ENCODE peak calls at places on chromosomes 16 and 17, in four cellular contexts. One of them, this sample, is unnamed.

GRCh38 chr17:43787728-43788127 is 7.5 kb downstream of the CFAP97D1 start:
- DNase-seq in IMR-90: no peak
- DNase-seq in K562: no peak
- DNase-seq in SK-N-SH: no peak
- DNase-seq in this sample: no peak

GRCh38 chr16:68289621-68290329 is 21.0 kb downstream of the SLC7A6OS start:
- DNase-seq in IMR-90: no peak
- DNase-seq in K562: peak
- DNase-seq in SK-N-SH: no peak
- DNase-seq in this sample: peak

GRCh38 chr16:52528393-52529080 is 18.4 kb downstream of the TOX3 start:
- DNase-seq in IMR-90: no peak
- DNase-seq in K562: no peak
- DNase-seq in SK-N-SH: no peak
- DNase-seq in this sample: no peak

GRCh38 chr16:17356243-17356933 is 114.4 kb downstream of the XYLT1 start:
- DNase-seq in IMR-90: no peak
- DNase-seq in K562: no peak
- DNase-seq in SK-N-SH: no peak
- DNase-seq in this sample: no peak

GRCh38 chr16:70758786-70759185 is 42.2 kb downstream of the VAC14 start:
- DNase-seq in IMR-90: no peak
- DNase-seq in K562: no peak
- DNase-seq in SK-N-SH: no peak
- DNase-seq in this sample: no peak

GRCh38 chr17:40251576-40251975 is 32.5 kb downstream of the WIPF2 start:
- DNase-seq in IMR-90: peak
- DNase-seq in K562: peak
- DNase-seq in SK-N-SH: no peak
- DNase-seq in this sample: no peak

GRCh38 chr16:64416232-64417010 is 705.4 kb downstream of the CDH11 start:
- DNase-seq in IMR-90: peak
- DNase-seq in K562: no peak
- DNase-seq in SK-N-SH: no peak
- DNase-seq in this sample: no peak

GRCh38 chr16:86630471-86630870 is 52.1 kb downstream of the FOXL1 start:
- DNase-seq in IMR-90: peak
- DNase-seq in K562: no peak
- DNase-seq in SK-N-SH: no peak
- DNase-seq in this sample: no peak

GRCh38 chr17:76561799-76562268 is 22.0 kb downstream of the PRCD start:
- DNase-seq in IMR-90: no peak
- DNase-seq in K562: no peak
- DNase-seq in SK-N-SH: no peak
- DNase-seq in this sample: no peak

GRCh38 chr16:13041180-13041579 is 139.8 kb downstream of the SHISA9 start:
- DNase-seq in IMR-90: no peak
- DNase-seq in K562: no peak
- DNase-seq in SK-N-SH: no peak
- DNase-seq in this sample: no peak

GRCh38 chr17:42429726-42430464 is 6.8 kb upstream of the CAVIN1 start:
- DNase-seq in IMR-90: no peak
- DNase-seq in K562: no peak
- DNase-seq in SK-N-SH: no peak
- DNase-seq in this sample: no peak

GRCh38 chr17:55793272-55793671 is 42.4 kb downstream of the PCTP start:
- DNase-seq in IMR-90: no peak
- DNase-seq in K562: no peak
- DNase-seq in SK-N-SH: no peak
- DNase-seq in this sample: no peak

GRCh38 chr17:38918129-38918913 is 7.1 kb upstream of the LASP1NB start:
- DNase-seq in IMR-90: no peak
- DNase-seq in K562: no peak
- DNase-seq in SK-N-SH: no peak
- DNase-seq in this sample: no peak

GRCh38 chr16:69408451-69408850 is 16.0 kb upstream of the CYB5B start:
- DNase-seq in IMR-90: no peak
- DNase-seq in K562: no peak
- DNase-seq in SK-N-SH: no peak
- DNase-seq in this sample: no peak

GRCh38 chr17:50612281-50612680 is 22.4 kb upstream of the ABCC3 start:
- DNase-seq in IMR-90: no peak
- DNase-seq in K562: no peak
- DNase-seq in SK-N-SH: no peak
- DNase-seq in this sample: no peak

GRCh38 chr17:45430738-45431530 is 1.7 kb downstream of the ARHGAP27 start:
- DNase-seq in IMR-90: no peak
- DNase-seq in K562: peak
- DNase-seq in SK-N-SH: no peak
- DNase-seq in this sample: no peak

GRCh38 chr17:69677130-69677529 is 262.6 kb downstream of the MAP2K6 start:
- DNase-seq in IMR-90: no peak
- DNase-seq in K562: no peak
- DNase-seq in SK-N-SH: no peak
- DNase-seq in this sample: no peak

GRCh38 chr17:73823684-73824083 is 179.4 kb upstream of the SDK2 start:
- DNase-seq in IMR-90: no peak
- DNase-seq in K562: no peak
- DNase-seq in SK-N-SH: peak
- DNase-seq in this sample: no peak

GRCh38 chr16:50516401-50516800 is 31.8 kb upstream of the NKD1 start:
- DNase-seq in IMR-90: no peak
- DNase-seq in K562: no peak
- DNase-seq in SK-N-SH: no peak
- DNase-seq in this sample: no peak

GRCh38 chr17:40536731-40537171 is 28.5 kb downstream of the CCR7 start:
- DNase-seq in IMR-90: peak
- DNase-seq in K562: no peak
- DNase-seq in SK-N-SH: no peak
- DNase-seq in this sample: no peak

GRCh38 chr17:74779948-74780400 is 3.8 kb upstream of the NAT9 start:
- DNase-seq in IMR-90: no peak
- DNase-seq in K562: no peak
- DNase-seq in SK-N-SH: no peak
- DNase-seq in this sample: peak

GRCh38 chr17:56593741-56594527 is 435 bp downstream of the NOG start:
- DNase-seq in IMR-90: peak
- DNase-seq in K562: no peak
- DNase-seq in SK-N-SH: peak
- DNase-seq in this sample: no peak

GRCh38 chr16:74304164-74304834 is 7.7 kb downstream of the PSMD7 start:
- DNase-seq in IMR-90: no peak
- DNase-seq in K562: peak
- DNase-seq in SK-N-SH: no peak
- DNase-seq in this sample: no peak

GRCh38 chr17:72955391-72956140 is 136.9 kb downstream of the SLC39A11 start:
- DNase-seq in IMR-90: no peak
- DNase-seq in K562: no peak
- DNase-seq in SK-N-SH: no peak
- DNase-seq in this sample: no peak

GRCh38 chr17:55463600-55463999 is 42.0 kb upstream of the MMD start:
- DNase-seq in IMR-90: no peak
- DNase-seq in K562: no peak
- DNase-seq in SK-N-SH: no peak
- DNase-seq in this sample: peak

GRCh38 chr17:80380068-80381061 is 34.6 kb upstream of the ENDOV start:
- DNase-seq in IMR-90: no peak
- DNase-seq in K562: no peak
- DNase-seq in SK-N-SH: no peak
- DNase-seq in this sample: no peak

GRCh38 chr17:65750166-65750565 is 188.7 kb upstream of the AXIN2 start:
- DNase-seq in IMR-90: no peak
- DNase-seq in K562: no peak
- DNase-seq in SK-N-SH: no peak
- DNase-seq in this sample: no peak

GRCh38 chr16:4387769-4388168 is 16.1 kb downstream of the VASN start:
- DNase-seq in IMR-90: no peak
- DNase-seq in K562: no peak
- DNase-seq in SK-N-SH: no peak
- DNase-seq in this sample: no peak

GRCh38 chr17:65417406-65418221 is 143.8 kb downstream of the AXIN2 start:
- DNase-seq in IMR-90: no peak
- DNase-seq in K562: no peak
- DNase-seq in SK-N-SH: no peak
- DNase-seq in this sample: no peak

GRCh38 chr17:36778458-36778857 is 158.8 kb upstream of the LHX1 start:
- DNase-seq in IMR-90: no peak
- DNase-seq in K562: no peak
- DNase-seq in SK-N-SH: no peak
- DNase-seq in this sample: no peak

GRCh38 chr16:51853586-51853985 is 693.4 kb downstream of the TOX3 start:
- DNase-seq in IMR-90: no peak
- DNase-seq in K562: no peak
- DNase-seq in SK-N-SH: no peak
- DNase-seq in this sample: no peak

GRCh38 chr16:49859139-49859947 is 3.4 kb upstream of the ZNF423 start:
- DNase-seq in IMR-90: no peak
- DNase-seq in K562: peak
- DNase-seq in SK-N-SH: no peak
- DNase-seq in this sample: no peak

GRCh38 chr17:69452664-69453260 is 38.3 kb downstream of the MAP2K6 start:
- DNase-seq in IMR-90: no peak
- DNase-seq in K562: no peak
- DNase-seq in SK-N-SH: no peak
- DNase-seq in this sample: no peak

GRCh38 chr16:50539822-50540710 is 8.1 kb upstream of the NKD1 start:
- DNase-seq in IMR-90: no peak
- DNase-seq in K562: no peak
- DNase-seq in SK-N-SH: no peak
- DNase-seq in this sample: no peak

DNA sequence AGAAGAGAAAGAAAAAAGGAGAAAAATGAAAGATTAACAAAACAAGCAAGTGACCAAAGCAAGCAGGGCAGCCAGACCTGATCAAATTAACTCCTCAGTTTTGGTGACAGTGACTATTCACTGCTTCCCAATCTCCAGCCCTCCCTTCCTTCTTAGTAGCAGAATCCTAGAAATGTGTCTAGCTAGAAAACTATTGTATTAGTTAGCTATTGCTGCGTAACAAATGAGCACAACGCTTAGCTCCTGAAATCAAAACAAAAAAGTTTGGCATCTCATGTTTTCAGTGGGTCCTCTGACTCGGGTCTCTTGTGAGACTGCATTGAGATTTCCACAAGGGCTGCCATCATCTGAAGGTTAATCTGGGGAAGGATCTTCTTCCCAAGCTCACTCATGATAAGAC is 213.9 kb downstream of the PARN start:
- DNase-seq in IMR-90: no peak
- DNase-seq in K562: no peak
- DNase-seq in SK-N-SH: no peak
- DNase-seq in this sample: no peak
- H3K9ac ChIP-seq in IMR-90: no peak
- H3K9ac ChIP-seq in K562: no peak
- H3K9ac ChIP-seq in SK-N-SH: no peak
- H3K9ac ChIP-seq in this sample: no peak

GRCh38 chr16:57194512-57194911 is 8.4 kb downstream of the RSPRY1 start:
- DNase-seq in IMR-90: peak
- DNase-seq in K562: no peak
- DNase-seq in SK-N-SH: peak
- DNase-seq in this sample: no peak
- TF ChIP-seq RCOR1 in IMR-90: no peak
- TF ChIP-seq RCOR1 in K562: no peak
- TF ChIP-seq RCOR1 in SK-N-SH: peak
- TF ChIP-seq RCOR1 in this sample: no peak

GRCh38 chr16:19861069-19861468 is 23.6 kb downstream of the GPRC5B start:
- DNase-seq in IMR-90: no peak
- DNase-seq in K562: no peak
- DNase-seq in SK-N-SH: no peak
- DNase-seq in this sample: no peak

GRCh38 chr16:19860146-19861030 is 24.3 kb downstream of the GPRC5B start:
- DNase-seq in IMR-90: peak
- DNase-seq in K562: no peak
- DNase-seq in SK-N-SH: no peak
- DNase-seq in this sample: no peak

GRCh38 chr16:19859166-19859565 is 25.5 kb downstream of the GPRC5B start:
- DNase-seq in IMR-90: no peak
- DNase-seq in K562: no peak
- DNase-seq in SK-N-SH: no peak
- DNase-seq in this sample: no peak

GRCh38 chr16:19858654-19859018 is 26.0 kb downstream of the GPRC5B start:
- DNase-seq in IMR-90: no peak
- DNase-seq in K562: no peak
- DNase-seq in SK-N-SH: no peak
- DNase-seq in this sample: no peak

DNA sequence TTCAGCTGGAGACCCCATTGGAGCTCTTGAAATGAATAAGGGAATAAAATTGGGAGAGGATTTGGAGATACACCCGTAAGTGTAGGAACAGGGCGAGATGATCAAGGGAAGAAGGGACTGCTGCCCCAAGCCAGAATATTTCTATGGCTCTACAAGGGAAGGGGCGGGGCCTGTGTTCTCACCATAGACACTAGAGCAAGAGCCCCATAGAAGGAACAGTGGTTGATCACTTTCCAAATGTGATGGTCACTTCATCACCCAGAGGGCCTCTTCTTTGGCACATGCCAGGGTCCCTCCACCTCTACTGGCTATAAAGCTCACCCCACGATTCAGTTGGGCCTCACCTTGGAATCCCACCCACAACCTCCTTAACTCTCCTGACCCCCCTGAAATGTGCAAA is 25.0 kb downstream of the GPRC5B start:
- DNase-seq in IMR-90: no peak
- DNase-seq in K562: no peak
- DNase-seq in SK-N-SH: no peak
- DNase-seq in this sample: no peak
- H3K9ac ChIP-seq in IMR-90: no peak
- H3K9ac ChIP-seq in K562: no peak
- H3K9ac ChIP-seq in SK-N-SH: no peak
- H3K9ac ChIP-seq in this sample: no peak

DNA sequence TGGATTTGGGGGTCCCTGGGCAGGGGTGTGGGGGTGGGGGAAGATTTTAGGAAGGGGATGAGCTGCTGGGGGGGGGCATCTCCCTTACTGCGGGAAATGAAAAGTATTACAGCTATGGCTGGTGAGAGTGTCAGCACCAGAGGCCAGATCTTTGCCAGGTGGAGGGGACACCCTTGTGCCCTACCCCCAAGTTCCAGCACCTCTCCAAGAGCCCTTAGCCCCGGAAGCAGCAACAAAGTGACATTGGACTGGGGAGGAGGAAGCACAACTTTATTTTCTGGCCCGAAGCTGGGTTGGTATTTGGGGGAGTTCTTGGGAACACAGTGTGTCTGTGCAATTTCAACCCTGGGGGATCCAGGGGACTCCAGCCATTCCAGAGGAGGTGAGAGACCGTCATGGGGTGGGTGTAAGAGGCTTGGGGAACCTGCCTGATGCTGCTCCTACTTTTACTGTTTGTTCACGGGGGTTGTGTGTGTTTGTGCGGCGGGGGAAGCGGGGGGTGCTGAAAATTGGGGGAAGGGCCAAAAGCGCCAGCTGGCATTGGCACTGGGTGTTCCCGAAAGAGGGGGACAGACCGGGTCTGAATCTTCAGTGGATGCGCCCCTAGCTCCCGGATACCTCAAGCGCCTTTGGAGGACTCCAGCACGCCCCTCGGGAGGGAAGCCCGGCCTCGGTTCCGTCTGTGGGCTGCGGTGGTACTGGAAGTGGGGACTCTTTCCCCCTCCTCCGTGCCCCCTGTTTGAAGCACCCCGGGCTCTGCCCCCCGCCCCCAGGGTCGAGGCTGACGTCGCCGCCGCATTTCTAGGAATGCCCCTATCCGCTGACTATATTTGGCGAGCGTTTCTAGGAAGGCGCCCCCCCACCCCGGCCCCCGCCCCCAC is 230.3 kb downstream of the MRTFB start:
- DNase-seq in IMR-90: no peak
- DNase-seq in K562: peak
- DNase-seq in SK-N-SH: peak
- DNase-seq in this sample: no peak
- TF ChIP-seq RCOR1 in IMR-90: no peak
- TF ChIP-seq RCOR1 in K562: no peak
- TF ChIP-seq RCOR1 in SK-N-SH: no peak
- TF ChIP-seq RCOR1 in this sample: no peak

This sample was measured in GM12878.